ENCODE peak calls at places on chromosome 1, in ten cellular contexts. E is cardiac muscle cell; S is SK-N-SH; Q is epithelial cell of esophagus; F is sciatic nerve; B is Kasumi-1; C is NCI-H2081; W is HFFc6; O is cardiac fibroblast; Z is activated CD4-positive, alpha-beta T cell treated with anti-CD3 and anti-CD28 coated beads for 24 hours. K is an unnamed sample.

GRCh38 chr1:185420588-185421081 is 103.6 kb upstream of the IVNS1ABP start:
- DNase-seq in E (no peak), S (no peak), Q (no peak), F (no peak), B (peak; percentile 13), C (no peak), W (no peak), O (no peak), Z (no peak), K (peak; percentile 60)

GRCh38 chr1:83626603-83627002 is 372.3 kb downstream of the TTLL7 start:
- DNase-seq in E (peak; percentile 7), S (no peak), Q (no peak), F (no peak), B (no peak), C (peak; percentile 57), W (no peak), O (no peak), Z (no peak), K (no peak)

GRCh38 chr1:41474490-41475271 is 9.8 kb downstream of the EDN2 start:
- DNase-seq in E (no peak), S (peak; percentile 71), Q (peak; percentile 42), F (no peak), B (no peak), C (no peak), W (peak; percentile 34), O (peak; percentile 59), Z (no peak), K (no peak)

GRCh38 chr1:46595127-46595526 is 8.9 kb downstream of the MKNK1 start:
- DNase-seq in E (no peak), S (no peak), Q (no peak), F (peak; percentile 88), B (peak; percentile 59), C (no peak), W (no peak), O (no peak), Z (no peak), K (peak; percentile 41)

GRCh38 chr1:29519108-29519507 is 282.8 kb downstream of the PTPRU start:
- DNase-seq in E (no peak), S (no peak), Q (no peak), F (peak; percentile 27), B (no peak), C (no peak), W (no peak), O (no peak), Z (no peak), K (no peak)

GRCh38 chr1:76854255-76854654 is 13.0 kb upstream of the ST6GALNAC5 start:
- DNase-seq in E (no peak), S (no peak), Q (no peak), F (no peak), B (no peak), C (no peak), W (no peak), O (no peak), Z (no peak), K (no peak)

GRCh38 chr1:5940723-5941407 is 51.4 kb downstream of the NPHP4 start:
- DNase-seq in E (no peak), S (peak; percentile 82), Q (no peak), F (no peak), B (no peak), C (no peak), W (no peak), O (no peak), Z (no peak), K (no peak)

GRCh38 chr1:44676484-44677200 is 2.1 kb downstream of the ARMH1 start:
- DNase-seq in E (no peak), S (no peak), Q (peak; percentile 46), F (no peak), B (peak; percentile 96), C (no peak), W (peak; percentile 51), O (peak; percentile 65), Z (no peak), K (no peak)

GRCh38 chr1:207240325-207241095 is 81.0 kb upstream of the CD55 start:
- DNase-seq in E (no peak), S (no peak), Q (peak; percentile 99), F (no peak), B (no peak), C (no peak), W (peak; percentile 55), O (no peak), Z (no peak), K (no peak)

GRCh38 chr1:184775329-184775728 is 20.7 kb upstream of the EDEM3 start:
- DNase-seq in E (no peak), S (no peak), Q (no peak), F (no peak), B (no peak), C (no peak), W (no peak), O (no peak), Z (no peak), K (no peak)

GRCh38 chr1:156910309-156910782 is 10.1 kb upstream of the LRRC71 start:
- DNase-seq in E (peak; percentile 62), S (peak; percentile 88), Q (peak; percentile 45), F (no peak), B (peak; percentile 57), C (peak; percentile 31), W (no peak), O (no peak), Z (peak; percentile 61), K (peak; percentile 66)

GRCh38 chr1:12565966-12566352 is 52.1 kb downstream of the DHRS3 start:
- DNase-seq in E (peak; percentile 36), S (no peak), Q (no peak), F (no peak), B (no peak), C (no peak), W (no peak), O (no peak), Z (no peak), K (no peak)

GRCh38 chr1:47024138-47024856 is 828 bp downstream of the CYP4X1 start:
- DNase-seq in E (peak; percentile 14), S (no peak), Q (no peak), F (no peak), B (no peak), C (no peak), W (no peak), O (peak; percentile 62), Z (no peak), K (no peak)

GRCh38 chr1:226148121-226148648 is 38.4 kb downstream of the ACBD3 start:
- DNase-seq in E (no peak), S (no peak), Q (no peak), F (no peak), B (no peak), C (no peak), W (no peak), O (no peak), Z (no peak), K (no peak)

GRCh38 chr1:109454497-109455133 is 11.7 kb upstream of the SYPL2 start:
- DNase-seq in E (no peak), S (no peak), Q (no peak), F (no peak), B (no peak), C (no peak), W (no peak), O (no peak), Z (no peak), K (no peak)

GRCh38 chr1:206503591-206504362 is 3.6 kb upstream of the RASSF5 start:
- DNase-seq in E (no peak), S (no peak), Q (peak; percentile 92), F (no peak), B (peak; percentile 99), C (no peak), W (peak; percentile 98), O (peak; percentile 94), Z (peak; percentile 34), K (peak; percentile 49)

GRCh38 chr1:207644852-207645631 is at the start of gene CR1L:
- DNase-seq in E (peak; percentile 76), S (peak; percentile 83), Q (peak; percentile 73), F (peak; percentile 89), B (no peak), C (peak; percentile 88), W (peak; percentile 35), O (peak; percentile 57), Z (peak; percentile 68), K (peak; percentile 72)

GRCh38 chr1:164720329-164721036 is 161.5 kb downstream of the PBX1 start:
- DNase-seq in E (no peak), S (no peak), Q (no peak), F (no peak), B (no peak), C (no peak), W (no peak), O (no peak), Z (no peak), K (no peak)